ENCODE peak calls at places on chromosomes 5 and 9, in four cellular contexts. O is HepG2, Y is K562, R is WTC11. S is an unnamed sample.
A peak's percentile ranks its signal among the peaks of the same experiment; 100 is the strongest.

GRCh38 chr9:68608763-68609162 is 68.1 kb upstream of the TMEM252 start:
- DNase-seq in Y (no peak), R (no peak), O (no peak), S (no peak)

GRCh38 chr5:15009420-15009819 is 137.8 kb upstream of the ANKH start:
- DNase-seq in O (peak; percentile 96), R (no peak), Y (no peak), S (no peak)

GRCh38 chr9:115673599-115673998 is 480.0 kb upstream of the PAPPA start:
- DNase-seq in O (no peak), R (no peak), Y (no peak), S (no peak)

GRCh38 chr5:113546711-113547159 is 33.2 kb downstream of the YTHDC2 start:
- DNase-seq in O (no peak), Y (no peak), R (no peak), S (no peak)

GRCh38 chr5:91378683-91379601 is 4.2 kb downstream of the ARRDC3 start:
- DNase-seq in O (no peak), R (no peak), Y (no peak), S (no peak)

GRCh38 chr5:132265336-132266030 is 8.0 kb downstream of the PDLIM4 start:
- DNase-seq in O (peak; percentile 23), R (no peak), Y (no peak), S (no peak)

GRCh38 chr5:112221118-112221517 is 198.0 kb downstream of the EPB41L4A start:
- DNase-seq in R (no peak), O (no peak), Y (no peak), S (no peak)

GRCh38 chr5:138351056-138351455 is 1.4 kb upstream of the KDM3B start:
- DNase-seq in R (no peak), O (no peak), Y (no peak), S (no peak)

GRCh38 chr9:115373000-115373709 is 255.2 kb upstream of the TNC start:
- DNase-seq in R (no peak), Y (no peak), O (peak; percentile 35), S (peak; percentile 16)

GRCh38 chr5:6468870-6469269 is 20.2 kb downstream of the UBE2QL1 start:
- DNase-seq in Y (no peak), R (no peak), O (no peak), S (no peak)

GRCh38 chr5:179343902-179344300 is 1.4 kb downstream of the ADAMTS2 start:
- DNase-seq in R (peak; percentile 90), O (no peak), Y (no peak), S (no peak)

GRCh38 chr9:124812401-124813016 is 35.6 kb downstream of the OLFML2A start:
- DNase-seq in R (no peak), Y (peak; percentile 77), O (peak; percentile 56), S (no peak)

GRCh38 chr9:125355601-125356000 is 94.0 kb downstream of the GAPVD1 start:
- DNase-seq in Y (no peak), O (no peak), R (no peak), S (no peak)

GRCh38 chr9:15401266-15401665 is 21.4 kb upstream of the SNAPC3 start:
- DNase-seq in R (no peak), O (no peak), Y (no peak), S (no peak)

GRCh38 chr5:34545164-34545563 is 111.0 kb upstream of the RAI14 start:
- DNase-seq in O (no peak), Y (no peak), R (no peak), S (no peak)

GRCh38 chr9:71783120-71783523 is 14.8 kb upstream of the CEMIP2 start:
- DNase-seq in R (no peak), Y (no peak), O (peak; percentile 45), S (no peak)

GRCh38 chr5:35269006-35269405 is 38.7 kb upstream of the PRLR start:
- DNase-seq in O (no peak), R (no peak), Y (no peak), S (no peak)

GRCh38 chr9:36470891-36471290 is 70.8 kb upstream of the RNF38 start:
- DNase-seq in O (no peak), Y (no peak), R (no peak), S (peak; percentile 67)

GRCh38 chr5:155616779-155617392 is 603.3 kb downstream of the KIF4B start:
- DNase-seq in R (peak; percentile 84), O (peak; percentile 13), Y (peak; percentile 48), S (no peak)

GRCh38 chr5:143564417-143564816 is 160.9 kb upstream of the NR3C1 start:
- DNase-seq in R (no peak), Y (no peak), O (no peak), S (peak; percentile 58)

GRCh38 chr5:65801332-65801731 is 79.3 kb downstream of the NLN start:
- DNase-seq in R (no peak), O (no peak), Y (no peak), S (no peak)

GRCh38 chr5:180832638-180833068 is 28.4 kb downstream of the ZFP62 start:
- DNase-seq in O (no peak), Y (no peak), R (no peak), S (no peak)

GRCh38 chr5:84218546-84218945 is 166.1 kb downstream of the EDIL3 start:
- DNase-seq in O (no peak), Y (no peak), R (no peak), S (no peak)

GRCh38 chr9:87677776-87678587 is 47.9 kb upstream of the CTSL start:
- DNase-seq in O (no peak), R (no peak), Y (no peak), S (no peak)

GRCh38 chr9:134864821-134865190 is 15.8 kb upstream of the FCN2 start:
- DNase-seq in Y (no peak), R (no peak), O (no peak), S (no peak)

GRCh38 chr5:158814521-158814920 is 285.2 kb downstream of the EBF1 start:
- DNase-seq in R (no peak), Y (no peak), O (no peak), S (no peak)

GRCh38 chr9:89635816-89636215 is 31.0 kb downstream of the GADD45G start:
- DNase-seq in R (no peak), O (no peak), Y (no peak), S (no peak)

GRCh38 chr9:86369810-86370209 is 15.6 kb upstream of the TUT7 start:
- DNase-seq in R (no peak), O (no peak), Y (no peak), S (no peak)

GRCh38 chr5:91339053-91339710 is 43.9 kb downstream of the ARRDC3 start:
- DNase-seq in R (no peak), Y (no peak), O (no peak), S (no peak)

GRCh38 chr5:88659529-88660325 is 223.3 kb downstream of the MEF2C start:
- DNase-seq in O (no peak), R (peak; percentile 58), Y (no peak), S (no peak)

GRCh38 chr5:88657166-88657565 is 225.8 kb downstream of the MEF2C start:
- DNase-seq in Y (no peak), R (no peak), O (no peak), S (no peak)

GRCh38 chr5:88658005-88658404 is 225.0 kb downstream of the MEF2C start:
- DNase-seq in R (no peak), Y (no peak), O (no peak), S (no peak)

GRCh38 chr5:88653471-88653870 is 229.5 kb downstream of the MEF2C start:
- DNase-seq in Y (no peak), R (no peak), O (no peak), S (no peak)

GRCh38 chr5:88656196-88656935 is 226.6 kb downstream of the MEF2C start:
- DNase-seq in O (no peak), Y (no peak), R (no peak), S (no peak)
- TF ChIP-seq ETV6 in O (no peak), Y (no peak), R (no peak), S (no peak)

DNA sequence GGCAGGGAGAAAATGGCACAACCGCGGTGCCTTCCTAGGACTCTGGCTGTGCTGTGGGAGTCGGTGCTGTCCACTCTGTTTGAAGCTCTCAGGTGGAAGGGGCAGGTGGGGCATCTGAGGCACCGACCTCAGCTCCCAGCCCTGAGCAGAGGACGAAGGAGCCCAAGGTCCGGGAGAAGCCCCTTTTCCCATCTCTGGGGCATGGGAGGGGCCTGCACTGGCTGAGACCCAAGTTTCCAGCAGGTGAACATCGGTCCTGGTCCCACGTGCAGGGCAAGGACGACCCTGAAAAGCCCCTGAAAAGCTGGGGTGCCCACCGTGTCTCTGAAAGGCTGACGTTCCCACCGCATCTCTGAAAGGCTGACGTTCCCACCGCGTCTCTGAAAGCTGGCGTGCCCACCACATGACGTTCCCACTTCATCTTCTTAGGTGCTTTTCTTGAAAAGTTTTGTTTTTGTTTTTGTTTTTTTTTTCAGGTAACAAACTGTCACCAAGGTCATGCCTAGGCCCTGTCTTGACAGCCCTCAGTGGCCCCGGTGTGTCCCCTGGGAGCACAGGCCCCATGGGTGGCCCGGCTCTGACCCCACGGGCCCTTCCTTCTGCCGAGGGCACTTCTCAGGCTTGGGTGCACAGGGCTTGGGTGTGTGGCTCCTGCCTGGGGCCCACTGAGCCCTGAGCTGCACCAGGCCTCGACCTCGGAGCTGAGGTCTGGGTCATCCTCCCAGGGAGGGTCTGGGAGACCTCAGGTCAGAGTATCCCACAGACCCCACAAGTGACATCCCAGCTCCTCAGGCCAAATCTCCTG is 17.8 kb upstream of the SLC9A3 start:
- DNase-seq in O (no peak), Y (no peak), R (peak; percentile 6), S (no peak)
- TF ChIP-seq ETV6 in O (no peak), Y (no peak), R (no peak), S (no peak)

GRCh38 chr5:40832345-40832744 is 2.7 kb downstream of the RPL37 start:
- DNase-seq in Y (no peak), O (no peak), R (no peak), S (no peak)

GRCh38 chr5:40834849-40835787 is at the start of gene RPL37:
- DNase-seq in O (peak; percentile 94), R (peak; percentile 94), Y (peak; percentile 92), S (peak; percentile 87)

GRCh38 chr5:40833712-40834229 is 1.3 kb downstream of the RPL37 start:
- DNase-seq in Y (no peak), O (no peak), R (no peak), S (no peak)

GRCh38 chr5:40831346-40832210 is 3.4 kb downstream of the RPL37 start:
- DNase-seq in O (no peak), R (no peak), Y (no peak), S (no peak)

GRCh38 chr5:40834391-40834848 is 602 bp downstream of the RPL37 start:
- DNase-seq in O (no peak), Y (no peak), R (no peak), S (no peak)
- TF ChIP-seq ETV6 in O (no peak), Y (no peak), R (no peak), S (no peak)

GRCh38 chr9:114300153-114300845 is 22.6 kb upstream of the ORM1 start:
- DNase-seq in R (no peak), Y (no peak), O (no peak), S (no peak)
- TF ChIP-seq ETV6 in R (no peak), Y (no peak), O (no peak), S (no peak)

DNA sequence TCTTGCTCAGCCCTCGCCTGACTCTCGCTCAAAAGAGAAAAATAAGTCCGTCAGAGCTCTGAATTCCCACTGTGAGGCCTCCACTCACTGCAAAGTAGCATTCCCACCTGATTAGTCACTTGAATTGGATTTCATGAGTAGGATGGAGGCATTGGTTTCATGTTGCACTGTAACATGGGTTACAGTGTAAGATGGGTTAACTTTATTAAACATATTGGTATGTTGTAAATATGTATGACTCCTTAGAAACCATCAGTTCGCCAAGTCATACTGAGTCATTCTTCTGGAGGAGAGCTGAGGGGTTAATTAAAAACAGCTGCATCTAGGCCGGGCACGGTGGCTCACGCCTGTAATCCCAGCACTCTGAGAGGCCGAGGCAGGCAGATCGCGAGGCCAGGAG is 93.8 kb upstream of the BNC2 start:
- DNase-seq in Y (no peak), R (no peak), O (no peak), S (no peak)
- TF ChIP-seq ETV6 in Y (no peak), R (no peak), O (no peak), S (no peak)

S was measured in GM12878.